ENCODE peak calls at places on chromosomes 4 and X, in six cellular contexts. A is HFF-Myc; L is activated CD4-positive, alpha-beta memory T cell treated with anti-CD3 and anti-CD28 coated beads for 36 hours; C is NCI-H1092; W is activated CD4-positive, CD25-positive, alpha-beta regulatory T cell; K is HS-5. M is an unnamed sample.

GRCh38 chr4:93407493-93408275 is 420.9 kb upstream of the ATOH1 start:
- DNase-seq in K (no peak), C (no peak), W (no peak), A (no peak), L (no peak), M (no peak)

GRCh38 chr4:119084503-119084902 is 51.1 kb upstream of the MYOZ2 start:
- DNase-seq in W (no peak), K (no peak), A (no peak), C (no peak), L (no peak), M (no peak)

GRCh38 chrX:16462912-16463311 is 187.0 kb upstream of the S100G start:
- DNase-seq in L (no peak), W (no peak), K (no peak), A (no peak), C (no peak), M (no peak)

GRCh38 chrX:23341452-23341851 is 6.8 kb downstream of the PTCHD1 start:
- DNase-seq in A (no peak), C (no peak), K (no peak), L (no peak), W (no peak), M (no peak)

GRCh38 chrX:71573591-71573990 is 4.6 kb upstream of the GCNA start:
- DNase-seq in K (no peak), L (no peak), A (no peak), C (no peak), W (no peak), M (no peak)

GRCh38 chr4:163875327-163875726 is 380.8 kb downstream of the TMA16 start:
- DNase-seq in A (no peak), K (no peak), W (no peak), L (no peak), C (no peak), M (no peak)

GRCh38 chrX:8684201-8684600 is 47.7 kb downstream of the ANOS1 start:
- DNase-seq in K (no peak), C (no peak), L (no peak), A (no peak), W (no peak), M (no peak)

GRCh38 chrX:19924285-19924684 is 36.9 kb upstream of the SH3KBP1 start:
- DNase-seq in K (no peak), A (no peak), W (no peak), L (no peak), C (no peak), M (no peak)

GRCh38 chr4:41963105-41963504 is 18.5 kb upstream of the DCAF4L1 start:
- DNase-seq in W (no peak), L (no peak), K (no peak), C (no peak), A (no peak), M (no peak)

GRCh38 chr4:109730294-109731051 is 603 bp upstream of the PLA2G12A start:
- DNase-seq in C (peak; percentile 34), A (peak; percentile 17), W (no peak), L (no peak), K (peak; percentile 36), M (peak; percentile 57)

GRCh38 chrX:43716696-43717095 is 60.6 kb downstream of the MAOA start:
- DNase-seq in W (no peak), A (no peak), C (no peak), L (no peak), K (no peak), M (no peak)

GRCh38 chr4:53711916-53712315 is 120.6 kb upstream of the LNX1 start:
- DNase-seq in L (no peak), K (no peak), A (no peak), W (no peak), C (no peak), M (no peak)

GRCh38 chrX:8749697-8750096 is 17.8 kb upstream of the ANOS1 start:
- DNase-seq in C (no peak), K (no peak), W (no peak), A (no peak), L (no peak), M (no peak)

GRCh38 chrX:318068-318738 is 393 bp downstream of the GTPBP6 start:
- DNase-seq in L (peak; percentile 99), K (peak; percentile 95), A (peak; percentile 92), C (no peak), W (no peak), M (peak; percentile 99)

GRCh38 chr4:109298279-109299010 is 4.0 kb downstream of the COL25A1 start:
- DNase-seq in C (no peak), L (no peak), W (no peak), K (no peak), A (no peak), M (no peak)

GRCh38 chr4:48334900-48335384 is 6.4 kb upstream of the SLAIN2 start:
- DNase-seq in W (no peak), A (no peak), K (no peak), C (peak; percentile 22), L (no peak), M (no peak)